ENCODE peak calls at places on chromosomes 7 and 10, in six cellular contexts. U, W, A, I, E and G are unnamed samples.

GRCh38 chr10:102309916-102310315 is 64.6 kb downstream of the GBF1 start:
- DNase-seq in U (no peak), W (no peak), A (no peak), I (no peak), E (no peak), G (no peak)

GRCh38 chr7:151982806-151983205 is 26.6 kb downstream of the GALNTL5 start:
- DNase-seq in U (no peak), W (no peak), A (no peak), I (no peak), E (no peak), G (no peak)

GRCh38 chr7:38550881-38551280 is 80.3 kb downstream of the AMPH start:
- DNase-seq in U (no peak), W (no peak), A (no peak), I (no peak), E (no peak), G (no peak)

GRCh38 chr7:47988496-47989386 is 9.3 kb upstream of the HUS1 start:
- DNase-seq in U (no peak), W (no peak), A (no peak), I (no peak), E (peak; percentile 22), G (peak; percentile 33)

GRCh38 chr10:119336599-119336998 is 129.2 kb downstream of the GRK5 start:
- DNase-seq in U (no peak), W (peak; percentile 56), A (peak; percentile 95), I (no peak), E (no peak), G (no peak)

GRCh38 chr7:22572292-22572691 is 72.3 kb upstream of the STEAP1B start:
- DNase-seq in U (no peak), W (no peak), A (no peak), I (no peak), E (no peak), G (no peak)

GRCh38 chr7:29360633-29361625 is 166.4 kb downstream of the CHN2 start:
- DNase-seq in U (no peak), W (no peak), A (no peak), I (no peak), E (no peak), G (no peak)

GRCh38 chr7:97305589-97305988 is 188.1 kb downstream of the SDHAF3 start:
- DNase-seq in U (no peak), W (no peak), A (no peak), I (no peak), E (no peak), G (no peak)

GRCh38 chr10:114876169-114876568 is 54.6 kb downstream of the FHIP2A start:
- DNase-seq in U (no peak), W (peak; percentile 15), A (no peak), I (no peak), E (no peak), G (peak; percentile 36)

GRCh38 chr7:117731455-117731854 is 141.8 kb downstream of the CTTNBP2 start:
- DNase-seq in U (no peak), W (no peak), A (no peak), I (no peak), E (no peak), G (no peak)

GRCh38 chr7:123637878-123638277 is 17.8 kb upstream of the LMOD2 start:
- DNase-seq in U (no peak), W (no peak), A (no peak), I (no peak), E (no peak), G (no peak)